ENCODE peak calls at places on chromosome 14, in ten cellular contexts. K is pulmonary artery endothelial cell; C is choroid plexus epithelial cell; M is activated T-helper 1 cell treated with anti-CD3 and anti-CD28 coated beads, Interleukin-2, amount 50 U/mL, for 16 hours; B is NCI-H1092; E is anterior cingulate cortex; G is H54; O is CD4-positive, alpha-beta memory T cell; A is left colon; P is stimulated activated CD4-positive, alpha-beta T cell treated with anti-CD3 and anti-CD28 coated beads, Interleukin-4, amount 100 ng/mL, for 4 hours. F is an unnamed sample.

GRCh38 chr14:100263141-100263540 is 24.2 kb downstream of the YY1 start:
- DNase-seq in P (no peak), M (no peak), O (no peak), A (no peak), E (no peak), G (no peak), C (no peak), B (no peak), K (no peak), F (no peak)

GRCh38 chr14:36657409-36658090 is 4.1 kb upstream of the PAX9 start:
- DNase-seq in K (no peak), B (peak; percentile 15), P (no peak), C (peak; percentile 8), A (no peak), O (no peak), M (no peak), G (no peak), E (no peak), F (no peak)

GRCh38 chr14:78863143-78863542 is 693.0 kb downstream of the NRXN3 start:
- DNase-seq in O (no peak), P (no peak), B (no peak), E (no peak), M (no peak), K (peak; percentile 17), G (no peak), C (peak; percentile 49), A (no peak), F (no peak)

GRCh38 chr14:94394594-94395305 is 6.3 kb upstream of the SERPINA1 start:
- DNase-seq in A (no peak), O (no peak), B (no peak), M (no peak), K (no peak), C (peak; percentile 65), E (no peak), G (no peak), P (no peak), F (no peak)

GRCh38 chr14:30484976-30485375 is 74.0 kb upstream of the G2E3 start:
- DNase-seq in O (no peak), C (no peak), K (no peak), P (no peak), M (no peak), A (no peak), G (no peak), E (no peak), B (no peak), F (no peak)

GRCh38 chr14:77603031-77603430 is 13.4 kb downstream of the SPTLC2 start:
- DNase-seq in K (no peak), M (no peak), E (no peak), C (no peak), B (no peak), G (no peak), O (no peak), A (no peak), P (no peak), F (no peak)

GRCh38 chr14:68580096-68580640 is 212.7 kb downstream of the ZFP36L1 start:
- DNase-seq in P (no peak), B (no peak), C (no peak), A (no peak), M (no peak), O (no peak), G (no peak), E (no peak), K (no peak), F (no peak)

GRCh38 chr14:54565236-54566151 is 1.4 kb upstream of the SAMD4A start:
- DNase-seq in E (peak; percentile 65), P (peak; percentile 70), K (peak; percentile 83), G (peak; percentile 63), A (peak; percentile 95), C (peak; percentile 91), M (peak; percentile 75), O (peak; percentile 86), B (peak; percentile 6), F (no peak)

GRCh38 chr14:96072076-96072475 is 32.9 kb downstream of the C14orf132 start:
- DNase-seq in G (no peak), M (no peak), K (no peak), P (no peak), E (no peak), C (no peak), A (peak; percentile 8), B (no peak), O (no peak), F (no peak)

GRCh38 chr14:95597784-95598204 is 62.9 kb downstream of the GLRX5 start:
- DNase-seq in C (peak; percentile 19), E (no peak), O (no peak), P (no peak), G (no peak), B (peak; percentile 87), A (no peak), M (no peak), K (no peak), F (no peak)

GRCh38 chr14:74888164-74889158 is 6.7 kb downstream of the DLST start:
- DNase-seq in A (no peak), O (no peak), P (no peak), K (no peak), C (no peak), M (no peak), B (no peak), G (no peak), E (no peak), F (no peak)

GRCh38 chr14:69587389-69587788 is 12.7 kb upstream of the CCDC177 start:
- DNase-seq in E (no peak), B (no peak), M (no peak), A (peak; percentile 86), G (no peak), P (no peak), O (no peak), C (no peak), K (no peak), F (no peak)

GRCh38 chr14:36070056-36071043 is 106.2 kb downstream of the PTCSC3 start:
- DNase-seq in K (no peak), O (no peak), B (peak; percentile 76), A (peak; percentile 32), G (peak; percentile 15), C (peak; percentile 83), M (no peak), P (peak; percentile 15), E (no peak), F (peak; percentile 24)

GRCh38 chr14:90191585-90191984 is 64.8 kb upstream of the PSMC1 start:
- DNase-seq in E (no peak), P (no peak), G (no peak), K (no peak), A (no peak), C (no peak), B (no peak), O (no peak), M (no peak), F (no peak)

GRCh38 chr14:105328678-105329390 is 14.3 kb downstream of the PACS2 start:
- DNase-seq in A (no peak), C (no peak), B (no peak), E (no peak), O (no peak), K (no peak), G (no peak), P (no peak), M (no peak), F (no peak)

GRCh38 chr14:74981833-74982232 is 20.9 kb upstream of the EIF2B2 start:
- DNase-seq in B (no peak), A (no peak), K (no peak), P (no peak), E (no peak), C (no peak), O (no peak), M (no peak), G (no peak), F (no peak)

GRCh38 chr14:60817113-60817512 is 82.6 kb downstream of the MNAT1 start:
- DNase-seq in G (no peak), A (no peak), P (no peak), C (no peak), E (no peak), M (no peak), B (no peak), K (no peak), O (no peak), F (no peak)

GRCh38 chr14:50084666-50085065 is 31.7 kb downstream of the VCPKMT start:
- DNase-seq in K (no peak), A (no peak), O (no peak), P (no peak), B (no peak), M (no peak), C (no peak), E (no peak), G (no peak), F (no peak)

GRCh38 chr14:81200041-81200440 is 20.7 kb downstream of the GTF2A1 start:
- DNase-seq in A (no peak), K (no peak), M (no peak), O (peak; percentile 19), P (no peak), C (no peak), E (no peak), B (no peak), G (no peak), F (no peak)

GRCh38 chr14:97771340-97772045 is 974.3 kb downstream of the VRK1 start:
- DNase-seq in M (no peak), G (no peak), E (no peak), C (no peak), K (no peak), B (no peak), P (no peak), O (no peak), A (no peak), F (no peak)

GRCh38 chr14:23160924-23161522 is 22.4 kb downstream of the SLC7A8 start:
- DNase-seq in K (no peak), B (no peak), G (peak; percentile 54), P (no peak), A (peak; percentile 63), O (no peak), C (peak; percentile 94), E (no peak), M (no peak), F (peak; percentile 79)

GRCh38 chr14:92945959-92946846 is 23.3 kb downstream of the CHGA start:
- DNase-seq in G (peak; percentile 82), B (no peak), M (no peak), O (no peak), C (peak; percentile 73), A (peak; percentile 93), K (peak; percentile 33), P (no peak), E (no peak), F (peak; percentile 13)

GRCh38 chr14:24280797-24281460 is 9.5 kb upstream of the RABGGTA start:
- DNase-seq in O (no peak), C (no peak), A (no peak), K (no peak), G (no peak), M (no peak), E (no peak), B (no peak), P (no peak), F (no peak)

GRCh38 chr14:52602131-52602530 is 49.5 kb downstream of the GPR137C start:
- DNase-seq in K (no peak), P (no peak), G (no peak), C (no peak), A (no peak), B (no peak), M (no peak), O (no peak), E (no peak), F (no peak)

GRCh38 chr14:71130491-71131179 is 223.4 kb downstream of the PCNX1 start:
- DNase-seq in A (no peak), B (no peak), G (no peak), P (no peak), C (peak; percentile 68), O (no peak), K (peak; percentile 45), M (no peak), E (no peak), F (no peak)

GRCh38 chr14:39768579-39768978 is 336.3 kb upstream of the FBXO33 start:
- DNase-seq in A (no peak), G (no peak), M (no peak), B (no peak), C (no peak), O (no peak), E (no peak), K (no peak), P (no peak), F (no peak)

GRCh38 chr14:63603749-63604277 is 37.9 kb downstream of the WDR89 start:
- DNase-seq in O (no peak), C (no peak), B (no peak), G (no peak), K (no peak), P (no peak), A (no peak), M (no peak), E (no peak), F (no peak)

GRCh38 chr14:102155150-102155549 is 15.5 kb downstream of the WDR20 start:
- DNase-seq in G (no peak), M (no peak), O (no peak), P (no peak), A (no peak), E (no peak), K (no peak), B (no peak), C (peak; percentile 55), F (no peak)